ENCODE peak calls at places on chromosomes 11 and 22, in nine cellular contexts. Z is Ammon's horn; G is NCI-H2029 treated with DMSO at 0.1 percent for 48 hours; A is LoVo; F is ELR; Q is HEK293T; S is naive thymus-derived CD8-positive, alpha-beta T cell; K is NAMALWA; D is brain microvascular endothelial cell. W is an unnamed sample.

GRCh38 chr22:38083931-38084631 is at the start of gene SLC16A8:
- DNase-seq in Z (no peak), G (no peak), A (no peak), F (no peak), Q (no peak), S (no peak), K (no peak), D (no peak), W (no peak)

GRCh38 chr11:70040452-70040851 is 37.7 kb upstream of the ANO1 start:
- DNase-seq in Z (no peak), G (no peak), A (no peak), F (no peak), Q (no peak), S (no peak), K (no peak), D (no peak), W (no peak)

GRCh38 chr11:76856111-76856510 is 4.6 kb upstream of the ACER3 start:
- DNase-seq in Z (no peak), G (no peak), A (no peak), F (no peak), Q (no peak), S (no peak), K (no peak), D (no peak), W (no peak)

GRCh38 chr11:72641900-72642814 is 32.1 kb downstream of the PDE2A start:
- DNase-seq in Z (peak), G (no peak), A (peak), F (peak), Q (peak), S (no peak), K (no peak), D (no peak), W (no peak)

GRCh38 chr11:62721994-62722393 is 5.3 kb downstream of the HNRNPUL2 start:
- DNase-seq in Z (no peak), G (no peak), A (no peak), F (peak), Q (no peak), S (no peak), K (peak), D (peak), W (no peak)

GRCh38 chr11:9001736-9002135 is 2.1 kb downstream of the NRIP3 start:
- DNase-seq in Z (no peak), G (no peak), A (no peak), F (peak), Q (no peak), S (peak), K (no peak), D (peak), W (peak)

GRCh38 chr11:123308077-123308476 is 113.0 kb upstream of the CLMP start:
- DNase-seq in Z (peak), G (peak), A (no peak), F (no peak), Q (no peak), S (no peak), K (no peak), D (no peak), W (no peak)

GRCh38 chr22:34645375-34645774 is 420.6 kb upstream of the ISX start:
- DNase-seq in Z (no peak), G (no peak), A (no peak), F (no peak), Q (no peak), S (no peak), K (no peak), D (no peak), W (no peak)

GRCh38 chr22:36409911-36410756 is 22.4 kb upstream of the MYH9 start:
- DNase-seq in Z (peak), G (peak), A (peak), F (no peak), Q (peak), S (peak), K (peak), D (no peak), W (peak)

GRCh38 chr11:31005202-31005601 is 364.3 kb downstream of the DCDC1 start:
- DNase-seq in Z (no peak), G (no peak), A (no peak), F (no peak), Q (no peak), S (no peak), K (no peak), D (no peak), W (no peak)

GRCh38 chr11:129595043-129595962 is 219.7 kb downstream of the BARX2 start:
- DNase-seq in Z (no peak), G (no peak), A (no peak), F (no peak), Q (no peak), S (no peak), K (no peak), D (no peak), W (no peak)

GRCh38 chr11:22829231-22830081 is at the start of gene SVIP:
- DNase-seq in Z (peak), G (peak), A (peak), F (peak), Q (peak), S (peak), K (peak), D (peak), W (peak)

GRCh38 chr11:1873048-1873812 is 18.5 kb downstream of the PRR33 start:
- DNase-seq in Z (no peak), G (no peak), A (no peak), F (peak), Q (no peak), S (no peak), K (no peak), D (no peak), W (peak)

GRCh38 chr22:20783844-20784723 is 10.2 kb downstream of the SERPIND1 start:
- DNase-seq in Z (peak), G (peak), A (peak), F (peak), Q (peak), S (peak), K (peak), D (peak), W (no peak)

GRCh38 chr11:78961938-78962701 is 387.5 kb upstream of the NARS2 start:
- DNase-seq in Z (peak), G (peak), A (no peak), F (peak), Q (no peak), S (no peak), K (no peak), D (peak), W (no peak)

GRCh38 chr22:41094036-41094435 is 1.6 kb downstream of the EP300 start:
- DNase-seq in Z (peak), G (no peak), A (no peak), F (peak), Q (no peak), S (no peak), K (peak), D (peak), W (no peak)

GRCh38 chr11:108122166-108122628 is 830 bp downstream of the ACAT1 start:
- DNase-seq in Z (peak), G (no peak), A (peak), F (peak), Q (peak), S (no peak), K (no peak), D (peak), W (no peak)

GRCh38 chr22:40432167-40432566 is 61.8 kb downstream of the SGSM3 start:
- DNase-seq in Z (no peak), G (no peak), A (no peak), F (no peak), Q (no peak), S (no peak), K (no peak), D (no peak), W (no peak)

W was measured in NCI-H226.